ENCODE peak calls at places on chromosomes 2 and 18, in five cellular contexts. H, L, X, V and Y are unnamed samples.
A peak's percentile ranks its signal among the peaks of the same experiment; 100 is the strongest.

GRCh38 chr2:73374243-73374642 is 11.4 kb upstream of the ALMS1 start:
- DNase-seq in H (no peak), X (no peak), V (no peak), L (no peak), Y (no peak)

GRCh38 chr18:9874730-9875129 is 11.0 kb upstream of the TXNDC2 start:
- DNase-seq in L (no peak), X (no peak), V (no peak), H (no peak), Y (no peak)

GRCh38 chr2:234100686-234101085 is 50.2 kb downstream of the SPP2 start:
- DNase-seq in X (no peak), H (no peak), V (no peak), L (no peak), Y (no peak)

GRCh38 chr2:237235383-237236095 is 149.8 kb downstream of the COPS8 start:
- DNase-seq in H (no peak), X (no peak), L (no peak), V (no peak), Y (peak; percentile 52)

GRCh38 chr2:12507295-12507694 is 209.4 kb upstream of the TRIB2 start:
- DNase-seq in H (no peak), L (peak; percentile 80), V (peak; percentile 84), X (no peak), Y (peak; percentile 78)

GRCh38 chr2:64881037-64881492 is 108.1 kb upstream of the SLC1A4 start:
- DNase-seq in L (no peak), V (no peak), H (no peak), X (no peak), Y (no peak)

GRCh38 chr2:222307138-222307756 is 8.4 kb upstream of the PAX3 start:
- DNase-seq in X (no peak), H (no peak), L (no peak), V (no peak), Y (no peak)

GRCh38 chr18:55245200-55245599 is 285.9 kb upstream of the CCDC68 start:
- DNase-seq in L (no peak), V (no peak), X (no peak), H (no peak), Y (no peak)

GRCh38 chr2:140882671-140883620 is 1247.9 kb downstream of the LRP1B start:
- DNase-seq in L (no peak), H (no peak), V (no peak), X (no peak), Y (no peak)

GRCh38 chr2:41791523-41791922 is 256.3 kb upstream of the PKDCC start:
- DNase-seq in V (no peak), X (no peak), H (no peak), L (peak; percentile 40), Y (no peak)

GRCh38 chr2:172968061-172968469 is 107.6 kb upstream of the MAP3K20 start:
- DNase-seq in V (no peak), H (no peak), L (peak; percentile 11), X (no peak), Y (no peak)

GRCh38 chr18:45441110-45441842 is 174.0 kb upstream of the SLC14A2 start:
- DNase-seq in X (no peak), V (no peak), H (no peak), L (no peak), Y (no peak)